ENCODE peak calls at places on chromosomes 4 and X, in four cellular contexts. M, V, T and O are unnamed samples.

GRCh38 chrX:51336584-51336983 is 4.0 kb downstream of the NUDT10 start:
- DNase-seq in M (peak), V (no peak), T (peak), O (peak)

GRCh38 chr4:8548731-8549351 is 31.4 kb upstream of the GPR78 start:
- DNase-seq in M (no peak), V (no peak), T (no peak), O (no peak)

GRCh38 chrX:110402091-110402854 is 43.6 kb downstream of the RTL9 start:
- DNase-seq in M (peak), V (no peak), T (peak), O (peak)

GRCh38 chrX:136781180-136781797 is 557 bp upstream of the ARHGEF6 start:
- DNase-seq in M (peak), V (no peak), T (no peak), O (no peak)

GRCh38 chrX:129678176-129678880 is 23.6 kb upstream of the APLN start:
- DNase-seq in M (no peak), V (no peak), T (no peak), O (no peak)

GRCh38 chr4:102614801-102615200 is 113.6 kb downstream of the NFKB1 start:
- DNase-seq in M (no peak), V (no peak), T (peak), O (no peak)

GRCh38 chr4:56424697-56425514 is 10.5 kb downstream of the PPAT start:
- DNase-seq in M (peak), V (no peak), T (no peak), O (peak)

GRCh38 chr4:158128540-158128939 is 44.3 kb downstream of the GASK1B start:
- DNase-seq in M (no peak), V (no peak), T (no peak), O (no peak)

GRCh38 chr4:173852775-173853174 is 322.7 kb upstream of the HAND2 start:
- DNase-seq in M (no peak), V (no peak), T (no peak), O (no peak)

GRCh38 chr4:124409044-124409443 is 303.5 kb downstream of the ANKRD50 start:
- DNase-seq in M (no peak), V (no peak), T (no peak), O (peak)

GRCh38 chrX:148380614-148381561 is 119.5 kb upstream of the AFF2 start:
- DNase-seq in M (no peak), V (no peak), T (no peak), O (no peak)

GRCh38 chr4:158129649-158130048 is 43.2 kb downstream of the GASK1B start:
- DNase-seq in M (no peak), V (no peak), T (no peak), O (no peak)

GRCh38 chrX:45070116-45071007 is 130.3 kb downstream of the DIPK2B start:
- DNase-seq in M (peak), V (no peak), T (no peak), O (peak)

GRCh38 chr4:23631255-23631950 is 258.4 kb downstream of the PPARGC1A start:
- DNase-seq in M (no peak), V (no peak), T (peak), O (no peak)

GRCh38 chrX:70979136-70979762 is 48.4 kb upstream of the SLC7A3 start:
- DNase-seq in M (peak), V (no peak), T (peak), O (peak)

GRCh38 chr4:147782087-147782781 is 50.3 kb downstream of the ARHGAP10 start:
- DNase-seq in M (peak), V (no peak), T (no peak), O (peak)

GRCh38 chrX:85379174-85379907 is at the start of gene POF1B:
- DNase-seq in M (no peak), V (no peak), T (peak), O (no peak)

GRCh38 chr4:118270492-118270891 is 82.3 kb downstream of the PRSS12 start:
- DNase-seq in M (peak), V (peak), T (no peak), O (peak)

GRCh38 chrX:148588649-148589310 is 88.4 kb downstream of the AFF2 start:
- DNase-seq in M (no peak), V (no peak), T (no peak), O (no peak)

GRCh38 chr4:82138376-82138775 is 235.4 kb downstream of the HNRNPD start:
- DNase-seq in M (no peak), V (no peak), T (no peak), O (peak)

GRCh38 chrX:9492901-9493300 is 28.0 kb downstream of the TBL1X start:
- DNase-seq in M (no peak), V (no peak), T (no peak), O (peak)

GRCh38 chrX:108537005-108537404 is 97.4 kb downstream of the COL4A5 start:
- DNase-seq in M (peak), V (peak), T (no peak), O (peak)

GRCh38 chr4:10529256-10529890 is 72.1 kb upstream of the ZNF518B start:
- DNase-seq in M (no peak), V (no peak), T (no peak), O (no peak)

GRCh38 chr4:910366-911091 is 21.6 kb downstream of the GAK start:
- DNase-seq in M (no peak), V (no peak), T (no peak), O (no peak)

GRCh38 chrX:56727531-56727930 is 1.5 kb upstream of the NBDY start:
- DNase-seq in M (no peak), V (no peak), T (no peak), O (no peak)
- H3K4me2 ChIP-seq in M (no peak), V (no peak), T (no peak), O (no peak)

GRCh38 chr4:20572976-20573375 is 127.3 kb upstream of the PACRGL start:
- DNase-seq in M (no peak), V (peak), T (peak), O (no peak)
- H4K91ac ChIP-seq in M (no peak), V (no peak), T (no peak), O (no peak)

GRCh38 chr4:156771171-156771837 is 200.3 kb downstream of the PDGFC start:
- DNase-seq in M (peak), V (peak), T (peak), O (peak)

GRCh38 chr4:156773648-156774357 is 197.8 kb downstream of the PDGFC start:
- DNase-seq in M (no peak), V (no peak), T (no peak), O (peak)

GRCh38 chr4:156778093-156778492 is 193.5 kb downstream of the PDGFC start:
- DNase-seq in M (peak), V (no peak), T (no peak), O (peak)

GRCh38 chr4:156775803-156776202 is 195.8 kb downstream of the PDGFC start:
- DNase-seq in M (no peak), V (no peak), T (no peak), O (no peak)

DNA sequence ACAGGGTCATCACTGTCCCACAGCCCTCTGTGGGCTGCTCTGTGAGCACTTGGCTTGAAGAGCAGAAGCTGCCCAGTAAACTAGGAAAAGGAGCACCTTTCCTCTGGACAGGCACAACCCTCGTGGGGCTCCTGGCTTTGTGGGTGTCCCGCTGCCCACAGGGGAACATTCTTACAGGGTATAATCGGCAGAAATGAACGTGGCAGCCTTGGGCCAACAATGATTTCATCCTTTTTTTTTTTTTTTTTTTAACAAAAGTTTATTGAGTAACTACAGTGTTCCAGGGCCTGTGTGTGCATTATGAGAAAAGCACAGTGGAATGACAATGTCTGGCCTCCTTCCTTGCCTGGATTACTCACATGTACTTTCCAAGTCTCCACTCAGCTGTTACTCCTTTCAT is 197.2 kb downstream of the PDGFC start:
- DNase-seq in M (peak), V (no peak), T (no peak), O (peak)
- H3K14ac ChIP-seq in M (no peak), V (no peak), T (no peak), O (peak)

GRCh38 chrX:76153221-76153620 is 19.6 kb upstream of the PBDC1 start:
- DNase-seq in M (no peak), V (no peak), T (no peak), O (no peak)
- H3K4me2 ChIP-seq in M (no peak), V (no peak), T (no peak), O (no peak)

DNA sequence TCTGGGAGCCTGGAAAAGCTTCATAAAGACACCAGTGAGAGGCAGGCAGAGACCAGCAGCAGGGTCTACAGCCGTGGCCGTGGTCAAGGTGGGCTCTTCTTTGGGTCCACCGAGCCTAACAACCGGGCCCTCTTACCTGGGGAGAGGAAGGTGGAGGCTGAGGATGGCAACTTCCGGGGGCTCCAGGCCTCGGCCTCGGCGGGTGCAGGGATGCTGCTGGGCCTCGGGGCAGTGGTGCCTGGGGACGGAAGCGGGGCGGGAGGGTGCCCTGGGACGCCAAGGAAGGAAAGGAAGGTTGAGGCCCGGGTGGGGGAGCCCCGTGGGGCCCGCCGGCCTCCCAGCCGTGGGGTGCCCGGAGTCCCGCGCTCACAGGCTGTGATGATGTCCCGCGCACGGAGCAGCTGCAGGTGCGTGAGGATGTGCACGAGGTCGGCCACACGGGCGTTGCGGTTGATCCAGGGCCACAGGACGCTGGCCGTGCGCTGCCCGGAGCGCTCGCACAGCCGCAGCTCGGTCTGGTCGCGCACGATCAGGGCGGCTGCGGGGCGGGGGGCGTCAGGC is 561 bp downstream of the IRAK1 start:
- DNase-seq in M (peak), V (no peak), T (no peak), O (no peak)
- H4K91ac ChIP-seq in M (peak), V (no peak), T (no peak), O (peak)

GRCh38 chr4:105495667-105496066 is 21.8 kb upstream of the PPA2 start:
- DNase-seq in M (no peak), V (no peak), T (no peak), O (no peak)

GRCh38 chr4:105496899-105497298 is 23.0 kb upstream of the PPA2 start:
- DNase-seq in M (no peak), V (no peak), T (no peak), O (no peak)
- H3K14ac ChIP-seq in M (no peak), V (no peak), T (no peak), O (no peak)

GRCh38 chrX:17632942-17633341 is 104.4 kb upstream of the SCML1 start:
- DNase-seq in M (no peak), V (no peak), T (no peak), O (peak)
- H3K4me2 ChIP-seq in M (no peak), V (no peak), T (no peak), O (peak)

GRCh38 chrX:150903110-150903508 is 4.6 kb upstream of the CD99L2 start:
- DNase-seq in M (no peak), V (no peak), T (peak), O (no peak)
- H4K91ac ChIP-seq in M (no peak), V (no peak), T (peak), O (no peak)

GRCh38 chrX:153926594-153926862 is 464 bp upstream of the ARHGAP4 start:
- DNase-seq in M (no peak), V (no peak), T (no peak), O (no peak)

GRCh38 chrX:153927686-153927935 is 1.5 kb upstream of the ARHGAP4 start:
- DNase-seq in M (no peak), V (no peak), T (no peak), O (no peak)

GRCh38 chrX:153927936-153928760 is 2.1 kb upstream of the ARHGAP4 start:
- DNase-seq in M (peak), V (peak), T (peak), O (peak)

GRCh38 chrX:153925739-153926593 is at the start of gene ARHGAP4:
- DNase-seq in M (no peak), V (no peak), T (peak), O (no peak)

DNA sequence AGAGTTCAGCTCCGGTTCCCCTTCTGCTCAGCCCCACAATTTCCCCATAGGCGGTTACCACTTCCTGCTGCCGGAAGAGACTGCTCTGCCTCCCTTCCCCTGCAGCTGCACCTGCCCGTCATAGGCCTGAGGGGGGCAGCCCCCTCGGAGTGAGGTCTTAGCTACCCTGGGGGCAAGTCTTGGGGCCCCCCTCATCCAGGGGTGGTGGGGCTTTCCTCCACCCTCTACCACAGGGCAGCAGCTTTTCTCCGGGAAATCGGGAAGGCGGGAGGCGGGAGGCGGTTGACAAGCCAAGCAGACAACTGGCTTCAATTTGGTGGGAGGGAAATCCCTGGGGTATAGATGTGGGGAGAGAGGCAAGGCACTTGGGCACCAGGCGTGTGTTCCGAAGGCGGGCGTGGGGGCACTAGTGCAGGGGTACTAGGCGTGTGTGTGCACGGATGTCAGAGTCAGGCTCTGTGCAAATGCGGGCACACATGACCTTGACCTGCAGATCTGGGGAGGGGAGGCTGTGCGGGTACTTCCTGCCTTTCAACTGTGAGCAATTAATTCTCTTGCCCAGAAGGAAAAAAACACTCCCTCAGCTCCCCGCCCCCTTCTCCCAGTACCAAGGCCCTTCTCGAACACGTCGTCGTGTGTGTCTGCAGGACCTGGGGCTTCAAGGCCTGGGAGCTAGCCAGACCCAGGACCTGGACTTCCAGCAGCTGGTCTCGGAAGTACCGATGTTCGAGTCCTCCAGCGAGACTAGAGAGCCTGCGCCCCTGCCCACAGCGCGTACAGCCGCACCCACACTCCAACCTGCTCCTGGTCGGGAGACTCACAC is 1.0 kb upstream of the ARHGAP4 start:
- DNase-seq in M (peak), V (no peak), T (peak), O (peak)
- H3K14ac ChIP-seq in M (peak), V (no peak), T (peak), O (peak)

GRCh38 chr4:21742326-21742725 is 206.2 kb downstream of the KCNIP4 start:
- DNase-seq in M (no peak), V (no peak), T (no peak), O (no peak)

GRCh38 chr4:21749936-21750335 is 198.6 kb downstream of the KCNIP4 start:
- DNase-seq in M (no peak), V (no peak), T (no peak), O (no peak)

DNA sequence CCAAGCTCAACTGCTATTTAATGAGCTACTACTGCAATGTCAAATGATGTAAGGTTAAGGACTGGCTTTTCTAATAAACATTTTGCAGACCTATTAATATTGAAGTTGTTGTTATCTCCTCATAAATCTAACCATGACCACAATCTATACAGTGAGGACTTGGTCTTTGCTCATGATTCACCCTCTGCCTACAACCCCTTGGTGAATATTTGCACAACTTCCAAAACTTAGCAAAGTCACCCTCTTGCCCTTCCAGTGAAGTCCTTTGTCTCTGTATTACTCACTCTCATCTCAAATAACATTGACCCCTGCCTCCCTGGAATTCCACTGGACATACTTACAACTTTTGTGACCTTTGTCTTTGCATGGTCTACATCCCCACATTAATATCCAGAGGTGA is 204.5 kb downstream of the KCNIP4 start:
- DNase-seq in M (no peak), V (no peak), T (no peak), O (no peak)
- H3K4me2 ChIP-seq in M (no peak), V (no peak), T (no peak), O (no peak)